ENCODE peak calls at places on chromosomes 1 and 21, in six cellular contexts. M is A549, I is H1, R is K562, E is HepG2, B is endothelial cell of umbilical vein. K is an unnamed sample.

GRCh38 chr1:117886101-117886795 is 43.2 kb downstream of the GDAP2 start:
- DNase-seq in R (no peak), I (no peak), E (no peak), B (no peak), M (no peak), K (no peak)

GRCh38 chr1:231376875-231377549 is 38.9 kb downstream of the SPRTN start:
- DNase-seq in B (no peak), R (no peak), I (no peak), M (no peak), E (no peak), K (no peak)

GRCh38 chr1:177780096-177780700 is 189.7 kb downstream of the SEC16B start:
- DNase-seq in E (peak), M (peak), R (no peak), B (peak), I (peak), K (no peak)

GRCh38 chr21:31923756-31924155 is 50.9 kb downstream of the HUNK start:
- DNase-seq in B (no peak), R (no peak), I (no peak), M (no peak), E (no peak), K (no peak)

GRCh38 chr1:203915811-203916210 is 54.4 kb downstream of the SNRPE start:
- DNase-seq in M (peak), R (no peak), B (no peak), I (no peak), E (no peak), K (no peak)

GRCh38 chr1:205237526-205238484 is 10.1 kb downstream of the TMCC2 start:
- DNase-seq in B (no peak), E (no peak), I (no peak), M (no peak), R (peak), K (no peak)

GRCh38 chr1:192524223-192524622 is 51.4 kb upstream of the RGS1 start:
- DNase-seq in E (no peak), M (no peak), B (peak), R (no peak), I (no peak), K (no peak)

GRCh38 chr21:45291613-45292398 is 4.1 kb upstream of the POFUT2 start:
- DNase-seq in I (no peak), R (no peak), M (no peak), E (no peak), B (no peak), K (no peak)

GRCh38 chr1:15096293-15096692 is 57.3 kb upstream of the TMEM51 start:
- DNase-seq in R (no peak), B (no peak), I (no peak), M (no peak), E (no peak), K (no peak)

GRCh38 chr1:17212487-17213121 is 7.7 kb downstream of the PADI1 start:
- DNase-seq in B (peak), R (no peak), E (no peak), M (no peak), I (no peak), K (no peak)

GRCh38 chr1:2383576-2383975 is 7.8 kb downstream of the MORN1 start:
- DNase-seq in E (no peak), I (no peak), B (no peak), R (no peak), M (no peak), K (no peak)

GRCh38 chr1:28104866-28105467 is 16.6 kb upstream of the EYA3 start:
- DNase-seq in E (peak), R (peak), B (peak), I (peak), M (no peak), K (peak)

GRCh38 chr1:28097100-28097472 is 8.7 kb upstream of the EYA3 start:
- DNase-seq in R (no peak), M (no peak), E (no peak), I (no peak), B (no peak), K (no peak)

GRCh38 chr1:28096210-28097099 is 8.0 kb upstream of the EYA3 start:
- DNase-seq in I (no peak), E (no peak), M (no peak), B (no peak), R (no peak), K (no peak)

GRCh38 chr1:28099050-28099769 is 10.8 kb upstream of the EYA3 start:
- DNase-seq in M (no peak), R (no peak), E (no peak), B (no peak), I (no peak), K (no peak)

DNA sequence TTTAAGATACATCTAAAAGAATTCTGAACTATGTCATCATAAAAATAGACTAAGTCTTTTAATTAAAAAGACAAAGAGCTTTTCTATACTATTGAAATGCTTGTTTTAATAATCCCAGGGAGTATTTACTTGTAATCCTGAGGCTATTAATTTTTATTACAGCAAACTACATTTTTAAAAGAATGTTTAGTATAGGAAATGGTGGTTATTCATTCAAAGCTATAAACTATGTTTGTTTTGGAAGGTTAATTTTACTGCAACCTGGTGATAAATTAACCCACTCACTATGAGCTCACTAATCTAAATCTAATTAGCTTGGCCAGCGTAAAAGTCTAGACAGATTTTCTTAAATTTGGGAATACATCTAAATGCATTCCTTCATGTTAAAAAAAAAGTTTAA is 13.8 kb upstream of the EYA3 start:
- DNase-seq in B (no peak), R (no peak), M (no peak), I (no peak), E (no peak), K (no peak)
- TF ChIP-seq JUN in B (no peak), R (no peak), M (no peak), I (no peak), E (no peak), K (no peak)

DNA sequence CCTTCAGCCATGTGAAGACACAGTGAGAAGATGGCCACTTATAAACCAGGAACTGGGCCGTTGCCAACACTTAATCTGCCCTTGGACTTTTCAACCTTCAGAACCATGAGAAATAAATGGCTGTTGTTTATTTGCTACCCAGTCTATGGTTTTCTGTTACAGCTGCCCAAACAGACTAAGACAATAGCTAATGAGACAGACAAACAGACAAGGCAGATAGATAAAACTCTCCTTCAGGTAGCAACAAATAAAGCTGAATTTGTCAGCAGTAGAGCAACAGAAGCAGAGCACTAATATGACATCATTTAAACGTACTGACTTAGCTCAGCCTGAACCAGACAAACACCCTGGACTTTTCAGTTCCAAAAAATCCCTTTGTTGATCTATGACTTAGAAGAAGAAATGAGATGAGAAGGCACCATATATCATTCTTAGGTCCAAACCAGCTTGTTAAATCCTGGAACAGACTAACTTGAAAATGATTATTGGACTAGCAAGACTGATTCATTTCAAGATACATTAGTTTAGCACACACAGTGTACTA is 27.0 kb downstream of the ZZZ3 start:
- DNase-seq in R (no peak), M (no peak), I (no peak), E (peak), B (no peak), K (no peak)
- TF ChIP-seq JUN in R (no peak), M (no peak), I (no peak), E (no peak), B (no peak), K (no peak)

DNA sequence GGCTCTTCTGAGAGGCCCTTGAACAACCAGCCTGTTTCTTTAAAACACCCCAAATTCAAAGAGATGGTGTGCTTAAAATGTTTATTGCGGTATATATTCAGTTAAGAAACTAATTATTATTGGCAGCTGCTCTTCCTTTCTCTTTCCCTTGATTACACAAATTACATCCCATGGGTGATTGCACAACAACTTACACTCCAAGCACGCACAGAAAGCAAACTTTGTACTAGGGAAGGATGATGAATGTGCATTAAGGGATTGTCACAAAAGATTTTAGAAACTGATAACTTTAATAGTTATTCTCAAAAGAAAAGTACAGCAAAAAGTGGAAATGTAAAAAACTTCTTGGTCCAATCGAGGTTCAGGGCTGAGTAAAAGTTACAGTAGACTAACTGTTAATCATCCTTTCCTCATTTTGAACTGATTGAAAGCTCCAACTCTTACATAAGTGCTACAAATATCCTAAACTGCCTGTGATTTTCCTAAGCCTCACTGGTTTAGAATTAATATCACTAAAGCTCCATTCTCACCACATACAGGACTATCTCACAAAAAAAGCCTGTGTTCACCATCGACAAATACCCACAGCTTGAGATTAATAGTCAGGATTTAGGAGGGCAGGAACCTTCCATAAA is 153.4 kb downstream of the TTLL7 start:
- DNase-seq in B (no peak), E (peak), R (no peak), I (no peak), M (no peak), K (no peak)
- TF ChIP-seq JUN in B (no peak), E (no peak), R (no peak), I (no peak), M (no peak), K (no peak)

DNA sequence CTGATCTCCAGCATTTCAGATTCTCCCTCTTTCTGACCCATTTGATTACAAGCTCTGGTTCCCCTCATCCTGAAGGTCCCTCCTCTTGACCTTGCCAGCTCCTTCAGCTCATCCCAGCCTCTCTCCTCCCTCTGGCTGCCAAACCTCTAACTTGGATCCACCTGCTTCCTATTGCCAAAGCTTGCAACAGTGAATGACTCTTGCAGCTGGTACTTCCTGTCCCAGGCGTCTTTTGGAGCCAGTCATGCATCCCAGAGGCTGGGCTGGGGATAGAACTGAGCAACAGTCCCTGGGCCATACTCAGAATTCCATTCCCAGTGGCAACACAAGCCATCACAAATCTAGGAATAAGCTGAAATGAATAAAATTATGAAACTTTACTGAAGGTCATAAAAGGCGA is 27.7 kb upstream of the SPOCD1 start:
- DNase-seq in M (no peak), E (no peak), R (no peak), I (no peak), B (peak), K (no peak)
- TF ChIP-seq JUN in M (no peak), E (no peak), R (no peak), I (no peak), B (no peak), K (no peak)

GRCh38 chr1:107138166-107138565 is 2.7 kb upstream of the NTNG1 start:
- DNase-seq in E (no peak), I (no peak), B (no peak), R (no peak), M (no peak), K (no peak)
- TF ChIP-seq JUN in E (no peak), I (no peak), B (no peak), R (no peak), M (no peak), K (no peak)

GRCh38 chr1:64962447-64962846 is 3.9 kb downstream of the JAK1 start:
- DNase-seq in E (no peak), I (no peak), R (no peak), B (no peak), M (no peak), K (no peak)
- TF ChIP-seq JUN in E (no peak), I (no peak), R (no peak), B (no peak), M (no peak), K (no peak)

GRCh38 chr1:206479164-206480125 is 9.2 kb downstream of the IKBKE start:
- DNase-seq in E (peak), I (peak), B (peak), R (peak), M (peak), K (peak)
- TF ChIP-seq JUN in E (no peak), I (no peak), B (no peak), R (no peak), M (no peak), K (no peak)

K was measured in WTC11.